ENCODE peak calls at places on chromosomes 7 and 10, in four cellular contexts. B is cardiac fibroblast; S is Jurkat, Clone E6-1; J is GM23248. F is an unnamed sample.

GRCh38 chr7:51025668-51026067 is 243.0 kb upstream of the GRB10 start:
- DNase-seq in J (peak; percentile 28), S (no peak), B (peak; percentile 24), F (no peak)

GRCh38 chr10:59700709-59701108 is 8.9 kb downstream of the SLC16A9 start:
- DNase-seq in B (no peak), S (no peak), J (no peak), F (peak; percentile 15)

GRCh38 chr10:43249962-43250624 is 16.8 kb downstream of the RASGEF1A start:
- DNase-seq in J (no peak), S (no peak), B (no peak), F (no peak)

GRCh38 chr10:44962870-44963738 is 3.5 kb downstream of the RASSF4 start:
- DNase-seq in B (no peak), S (peak; percentile 66), J (no peak), F (peak; percentile 65)

GRCh38 chr10:114925675-114926204 is 12.3 kb upstream of the TRUB1 start:
- DNase-seq in S (no peak), J (peak; percentile 66), B (peak; percentile 60), F (no peak)

GRCh38 chr7:102169651-102170416 is 116.8 kb upstream of the SH2B2 start:
- DNase-seq in S (no peak), J (no peak), B (peak; percentile 76), F (no peak)

GRCh38 chr7:50791921-50792341 is 9.2 kb upstream of the GRB10 start:
- DNase-seq in S (no peak), J (peak; percentile 70), B (peak; percentile 80), F (no peak)

GRCh38 chr10:12703141-12703540 is 298.4 kb downstream of the CCDC3 start:
- DNase-seq in B (no peak), S (no peak), J (peak; percentile 8), F (no peak)

GRCh38 chr10:47438857-47439474 is 44.9 kb downstream of the ANXA8 start:
- DNase-seq in J (peak; percentile 90), B (peak; percentile 82), S (no peak), F (peak; percentile 76)

GRCh38 chr10:132836832-132837540 is 51.0 kb upstream of the NKX6-2 start:
- DNase-seq in J (peak; percentile 68), B (peak; percentile 43), S (peak; percentile 11), F (peak; percentile 31)

GRCh38 chr10:29030855-29031254 is 258.0 kb upstream of the LYZL1 start:
- DNase-seq in J (no peak), B (no peak), S (no peak), F (no peak)

DNA sequence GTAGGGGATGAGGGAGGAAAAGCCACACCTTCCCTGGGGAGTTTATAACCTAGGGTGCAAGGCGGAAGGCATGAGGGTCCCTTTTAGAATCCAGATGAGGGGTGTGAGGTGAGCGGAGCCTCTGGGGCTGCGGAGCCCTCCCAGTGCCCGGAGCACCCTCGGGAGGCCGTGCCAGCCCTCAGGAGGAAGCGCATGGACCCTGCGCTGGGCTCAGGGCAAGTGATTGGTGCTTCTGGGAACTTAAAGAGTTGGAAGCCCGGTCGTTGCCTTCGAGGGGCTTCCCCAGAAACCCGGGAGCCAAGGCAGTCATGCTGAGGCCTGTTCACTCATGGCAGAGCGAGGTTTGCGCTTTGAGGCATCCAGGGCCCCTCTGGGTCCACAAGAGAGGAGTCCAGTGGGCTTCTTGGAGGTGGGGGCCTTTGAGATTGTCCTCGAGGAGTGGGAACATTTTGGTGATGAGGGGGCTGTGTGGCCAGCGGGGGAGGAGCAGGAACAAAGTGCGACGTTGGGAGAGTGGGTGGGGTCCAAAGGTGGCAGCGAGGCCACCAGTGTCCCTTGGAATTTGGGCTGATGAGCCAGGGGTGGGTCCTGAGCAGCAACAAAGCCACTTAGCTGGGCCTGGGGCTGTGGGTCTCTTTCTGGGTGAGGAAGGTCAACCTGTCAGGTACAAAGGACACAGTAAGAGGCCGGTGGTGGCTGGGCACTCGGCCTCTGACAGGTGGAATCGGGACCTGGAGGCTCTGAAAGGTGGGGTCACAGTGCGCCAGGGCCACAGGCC is 79.9 kb downstream of the MKI67 start:
- DNase-seq in B (no peak), S (no peak), J (no peak), F (no peak)
- H3K4me3 ChIP-seq in B (no peak overlapping the region), S (peak overlapping the region; percentile 57), J (no peak overlapping the region), F (no peak overlapping the region)

DNA sequence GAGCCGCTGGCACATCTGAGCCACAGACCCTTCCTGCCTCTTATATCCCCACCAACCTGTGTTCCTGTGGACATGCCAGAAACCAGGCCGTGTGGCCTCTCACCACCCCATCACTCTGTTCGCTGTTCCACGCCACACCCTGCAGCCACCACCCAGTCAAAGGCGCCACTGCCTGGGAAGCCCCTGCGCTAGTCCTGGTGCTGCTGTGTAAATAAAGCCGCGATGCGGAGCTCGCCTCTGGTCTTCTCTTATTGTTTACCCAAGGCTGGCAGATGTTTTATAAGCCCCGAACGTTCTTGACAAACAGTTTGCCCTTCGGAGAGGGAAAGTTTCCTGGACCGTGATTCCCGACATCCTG is 61.3 kb downstream of the LHPP start:
- DNase-seq in S (no peak), J (no peak), B (no peak), F (no peak)
- H3K4me3 ChIP-seq in S (no peak overlapping the region), J (no peak overlapping the region), B (no peak overlapping the region), F (no peak overlapping the region)

DNA sequence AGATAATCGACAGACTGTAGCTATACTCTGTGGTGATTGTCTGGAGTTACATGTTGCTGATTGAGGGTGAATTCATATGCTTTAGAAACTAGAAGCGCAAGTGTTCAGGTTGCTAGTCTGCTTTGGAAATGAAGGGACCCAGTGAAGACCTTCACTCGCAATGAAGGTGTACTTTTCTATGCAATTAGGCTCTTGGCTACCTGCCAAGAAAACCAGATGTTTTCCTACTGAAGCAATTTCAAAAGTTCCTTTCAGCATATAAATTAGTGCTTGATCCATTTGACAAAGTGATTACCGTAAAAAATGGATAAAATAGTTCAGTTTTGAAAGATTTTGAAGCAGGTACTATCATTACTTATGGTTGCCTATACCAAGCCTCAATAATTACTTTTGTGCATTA is 10.0 kb upstream of the STK31 start:
- DNase-seq in S (peak; percentile 1), J (no peak), B (no peak), F (no peak)
- H3K4me3 ChIP-seq in S (no peak overlapping the region), J (no peak overlapping the region), B (no peak overlapping the region), F (no peak overlapping the region)

DNA sequence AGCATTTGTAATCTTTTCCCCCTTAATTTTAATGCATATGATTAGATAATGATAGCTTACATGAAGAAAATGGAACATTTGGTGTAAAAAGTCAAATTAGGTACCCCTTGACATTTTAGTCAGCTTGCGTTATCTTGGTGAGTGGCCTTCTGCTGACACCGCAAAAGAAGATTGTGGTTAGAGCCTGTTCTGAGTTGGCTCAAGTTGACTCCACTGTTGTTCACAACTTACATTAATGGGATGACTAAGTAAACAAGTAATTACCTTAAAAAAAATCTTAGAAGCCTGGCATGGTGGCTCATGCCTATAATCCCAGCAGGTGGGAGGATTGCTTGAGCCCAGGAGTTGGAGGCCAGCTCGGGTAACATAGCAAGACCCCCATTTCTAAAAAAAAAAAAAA is 24.2 kb downstream of the TRRAP start:
- DNase-seq in B (no peak), J (no peak), S (no peak), F (no peak)
- H3K4me3 ChIP-seq in B (no peak overlapping the region), J (no peak overlapping the region), S (no peak overlapping the region), F (no peak overlapping the region)

GRCh38 chr10:7449063-7449695 is 38.3 kb upstream of the SFMBT2 start:
- DNase-seq in B (no peak), J (peak; percentile 8), S (no peak), F (no peak)
- H3K4me3 ChIP-seq in B (no peak overlapping the region), J (no peak overlapping the region), S (no peak overlapping the region), F (no peak overlapping the region)

GRCh38 chr7:101085000-101085948 is at the start of gene TRIM56:
- DNase-seq in S (peak; percentile 61), J (peak; percentile 89), B (peak; percentile 79), F (no peak)

GRCh38 chr7:101089876-101090275 is 4.6 kb downstream of the TRIM56 start:
- DNase-seq in B (no peak), S (no peak), J (no peak), F (no peak)

GRCh38 chr7:101088069-101088425 is 2.8 kb downstream of the TRIM56 start:
- DNase-seq in B (no peak), J (no peak), S (no peak), F (no peak)

GRCh38 chr7:101088858-101089529 is 3.7 kb downstream of the TRIM56 start:
- DNase-seq in S (no peak), J (no peak), B (no peak), F (no peak)

DNA sequence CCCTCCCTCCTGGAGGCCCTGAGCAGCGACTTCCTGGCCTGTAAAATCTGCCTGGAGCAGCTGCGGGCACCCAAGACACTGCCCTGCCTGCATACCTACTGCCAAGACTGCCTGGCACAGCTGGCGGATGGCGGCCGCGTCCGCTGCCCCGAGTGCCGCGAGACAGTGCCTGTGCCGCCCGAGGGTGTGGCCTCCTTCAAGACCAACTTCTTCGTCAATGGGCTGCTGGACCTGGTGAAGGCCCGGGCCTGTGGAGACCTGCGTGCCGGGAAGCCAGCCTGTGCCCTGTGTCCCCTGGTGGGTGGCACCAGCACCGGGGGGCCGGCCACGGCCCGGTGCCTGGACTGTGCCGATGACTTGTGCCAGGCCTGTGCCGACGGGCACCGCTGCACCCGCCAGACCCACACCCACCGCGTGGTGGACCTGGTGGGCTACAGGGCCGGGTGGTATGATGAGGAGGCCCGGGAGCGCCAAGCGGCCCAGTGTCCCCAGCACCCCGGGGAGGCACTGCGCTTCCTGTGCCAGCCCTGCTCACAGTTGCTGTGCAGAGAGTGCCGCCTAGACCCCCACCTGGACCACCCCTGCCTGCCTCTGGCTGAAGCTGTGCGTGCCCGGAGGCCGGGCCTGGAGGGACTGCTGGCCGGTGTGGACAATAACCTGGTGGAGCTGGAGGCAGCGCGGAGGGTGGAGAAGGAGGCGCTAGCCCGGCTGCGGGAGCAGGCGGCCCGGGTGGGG is 2.2 kb downstream of the TRIM56 start:
- DNase-seq in S (no peak), B (no peak), J (no peak), F (no peak)
- H3K4me3 ChIP-seq in S (no peak overlapping the region), B (no peak overlapping the region), J (no peak overlapping the region), F (no peak overlapping the region)

GRCh38 chr10:52906046-52906445 is 133.5 kb upstream of the MBL2 start:
- DNase-seq in B (no peak), S (no peak), J (no peak), F (no peak)
- H3K4me3 ChIP-seq in B (no peak overlapping the region), S (no peak overlapping the region), J (no peak overlapping the region), F (no peak overlapping the region)

GRCh38 chr10:85612833-85613232 is 753.8 kb downstream of the GRID1 start:
- DNase-seq in B (no peak), S (peak; percentile 20), J (no peak), F (no peak)

GRCh38 chr10:85611093-85611740 is 755.4 kb downstream of the GRID1 start:
- DNase-seq in J (no peak), S (no peak), B (no peak), F (no peak)

GRCh38 chr10:85612378-85612775 is 754.2 kb downstream of the GRID1 start:
- DNase-seq in S (peak; percentile 83), J (no peak), B (no peak), F (no peak)

GRCh38 chr10:85610381-85611092 is 756.1 kb downstream of the GRID1 start:
- DNase-seq in B (no peak), S (no peak), J (no peak), F (no peak)

GRCh38 chr10:85611746-85612377 is 754.7 kb downstream of the GRID1 start:
- DNase-seq in B (no peak), S (no peak), J (no peak), F (no peak)
- H3K4me3 ChIP-seq in B (no peak overlapping the region), S (no peak overlapping the region), J (no peak overlapping the region), F (no peak overlapping the region)

F was measured in WERI-Rb-1.